ENCODE peak calls at places on chromosomes 12 and 14, in four cellular contexts. E is HCT116, P is K562, R is HepG2. L is an unnamed sample.

GRCh38 chr12:131764738-131765137 is 53.8 kb downstream of the SFSWAP start:
- DNase-seq in E (no peak), P (no peak), R (no peak), L (no peak)

GRCh38 chr12:116319316-116319715 is 41.8 kb upstream of the MED13L start:
- DNase-seq in E (no peak), P (no peak), R (no peak), L (no peak)

GRCh38 chr12:48390026-48390425 is 39.3 kb upstream of the ZNF641 start:
- DNase-seq in E (no peak), P (no peak), R (no peak), L (no peak)

GRCh38 chr12:28939427-28939826 is 209.7 kb upstream of the FAR2 start:
- DNase-seq in E (no peak), P (no peak), R (no peak), L (no peak)

GRCh38 chr12:59940676-59941342 is 345.0 kb downstream of the SLC16A7 start:
- DNase-seq in E (no peak), P (no peak), R (peak), L (no peak)

GRCh38 chr12:19415563-19415962 is 23.7 kb upstream of the AEBP2 start:
- DNase-seq in E (no peak), P (no peak), R (no peak), L (no peak)

GRCh38 chr14:65255029-65255545 is 152.8 kb upstream of the MAX start:
- DNase-seq in E (peak), P (no peak), R (peak), L (no peak)

GRCh38 chr14:96811265-96811664 is 14.1 kb downstream of the VRK1 start:
- DNase-seq in E (no peak), P (no peak), R (no peak), L (no peak)

GRCh38 chr14:106269029-106269428 is 742.6 kb downstream of the TMEM121 start:
- DNase-seq in E (no peak), P (no peak), R (no peak), L (no peak)

GRCh38 chr14:100105357-100106169 is 40.3 kb downstream of the EVL start:
- DNase-seq in E (no peak), P (no peak), R (no peak), L (no peak)

GRCh38 chr12:80598004-80598606 is 109.3 kb upstream of the MYF6 start:
- DNase-seq in E (peak), P (no peak), R (peak), L (peak)

GRCh38 chr14:60090864-60091519 is 731 bp upstream of the PCNX4 start:
- DNase-seq in E (peak), P (peak), R (no peak), L (no peak)

GRCh38 chr12:68530965-68531364 is 79.7 kb upstream of the RAP1B start:
- DNase-seq in E (no peak), P (no peak), R (no peak), L (no peak)

GRCh38 chr12:52522346-52523011 is 2.3 kb upstream of the KRT5 start:
- DNase-seq in E (peak), P (no peak), R (no peak), L (no peak)

GRCh38 chr12:132429932-132430643 is 59.9 kb upstream of the FBRSL1 start:
- DNase-seq in E (peak), P (peak), R (no peak), L (peak)

GRCh38 chr14:20508367-20508766 is 3.0 kb downstream of the RNASE10 start:
- DNase-seq in E (no peak), P (no peak), R (no peak), L (no peak)

GRCh38 chr14:60984225-60984624 is 3.2 kb downstream of the SLC38A6 start:
- DNase-seq in E (no peak), P (no peak), R (no peak), L (no peak)

GRCh38 chr14:106562451-106562850 is 1036.1 kb downstream of the TMEM121 start:
- DNase-seq in E (no peak), P (no peak), R (no peak), L (no peak)

GRCh38 chr12:88188180-88188579 is 46.1 kb downstream of the TMTC3 start:
- DNase-seq in E (no peak), P (no peak), R (no peak), L (no peak)

GRCh38 chr14:90060312-90060964 is 1.4 kb upstream of the KCNK13 start:
- DNase-seq in E (peak), P (peak), R (peak), L (peak)

GRCh38 chr14:69376439-69376838 is 21.7 kb downstream of the ERH start:
- DNase-seq in E (no peak), P (no peak), R (peak), L (no peak)

GRCh38 chr14:25049559-25050493 is at the start of gene STXBP6:
- DNase-seq in E (no peak), P (no peak), R (peak), L (peak)

GRCh38 chr14:39034481-39035296 is 68.3 kb downstream of the SEC23A start:
- DNase-seq in E (no peak), P (peak), R (peak), L (peak)

GRCh38 chr14:73133795-73134194 is 2.5 kb upstream of the PSEN1 start:
- DNase-seq in E (no peak), P (no peak), R (no peak), L (no peak)

GRCh38 chr14:92553456-92553855 is 39.9 kb downstream of the RIN3 start:
- DNase-seq in E (no peak), P (no peak), R (no peak), L (peak)

GRCh38 chr12:8146416-8146771 is 10.4 kb upstream of the ZNF705A start:
- DNase-seq in E (no peak), P (no peak), R (no peak), L (no peak)

GRCh38 chr12:119369907-119370546 is 35.5 kb downstream of the CCDC60 start:
- DNase-seq in E (no peak), P (no peak), R (no peak), L (no peak)

GRCh38 chr12:9509464-9510166 is 98.1 kb downstream of the KLRB1 start:
- DNase-seq in E (peak), P (no peak), R (no peak), L (no peak)

GRCh38 chr12:20189767-20190166 is 178.6 kb upstream of the PDE3A start:
- DNase-seq in E (no peak), P (no peak), R (no peak), L (no peak)

GRCh38 chr12:104171785-104172563 is 34.0 kb upstream of the NFYB start:
- DNase-seq in E (no peak), P (peak), R (no peak), L (peak)

GRCh38 chr12:57385586-57385985 is 45.3 kb downstream of the R3HDM2 start:
- DNase-seq in E (no peak), P (no peak), R (no peak), L (no peak)

GRCh38 chr14:89586258-89587127 is 169.5 kb upstream of the FOXN3 start:
- DNase-seq in E (no peak), P (no peak), R (no peak), L (no peak)

GRCh38 chr14:99860219-99860618 is 67.0 kb downstream of the EML1 start:
- DNase-seq in E (no peak), P (no peak), R (no peak), L (no peak)

GRCh38 chr14:23601424-23601823 is 22.8 kb upstream of the JPH4 start:
- DNase-seq in E (no peak), P (no peak), R (no peak), L (no peak)

GRCh38 chr14:75496755-75497154 is 25.5 kb upstream of the BATF start:
- DNase-seq in E (no peak), P (no peak), R (no peak), L (no peak)

GRCh38 chr12:117333331-117334000 is 28.0 kb downstream of the NOS1 start:
- DNase-seq in E (no peak), P (no peak), R (no peak), L (no peak)

GRCh38 chr12:110568752-110569151 is 14.4 kb downstream of the PPTC7 start:
- DNase-seq in E (no peak), P (no peak), R (no peak), L (no peak)

GRCh38 chr14:100298551-100299237 is 7.5 kb downstream of the SLC25A29 start:
- DNase-seq in E (no peak), P (no peak), R (no peak), L (no peak)

GRCh38 chr14:21990116-21990515 is 316.5 kb upstream of the OR4E1 start:
- DNase-seq in E (no peak), P (no peak), R (no peak), L (no peak)

GRCh38 chr12:78916845-78917480 is 52.4 kb downstream of the SYT1 start:
- DNase-seq in E (peak), P (no peak), R (no peak), L (no peak)
- TF ChIP-seq ATF3 in E (no peak), P (no peak), R (no peak), L (no peak)

GRCh38 chr12:3533703-3534386 is 42.8 kb downstream of the PRMT8 start:
- DNase-seq in E (no peak), P (no peak), R (no peak), L (no peak)
- TF ChIP-seq ATF3 in E (no peak), P (no peak), R (no peak), L (no peak)

GRCh38 chr12:93378373-93379310 is 917 bp downstream of the NUDT4 start:
- DNase-seq in E (no peak), P (peak), R (no peak), L (peak)

GRCh38 chr12:93379432-93380308 is 1.9 kb downstream of the NUDT4 start:
- DNase-seq in E (no peak), P (no peak), R (no peak), L (no peak)

GRCh38 chr12:93377252-93377542 is 528 bp upstream of the NUDT4 start:
- DNase-seq in E (no peak), P (no peak), R (no peak), L (no peak)

GRCh38 chr12:93381183-93381975 is 3.7 kb downstream of the NUDT4 start:
- DNase-seq in E (no peak), P (no peak), R (no peak), L (no peak)

GRCh38 chr12:93380480-93381121 is 2.9 kb downstream of the NUDT4 start:
- DNase-seq in E (no peak), P (no peak), R (peak), L (no peak)
- TF ChIP-seq ATF3 in E (no peak), P (peak), R (no peak), L (no peak)

DNA sequence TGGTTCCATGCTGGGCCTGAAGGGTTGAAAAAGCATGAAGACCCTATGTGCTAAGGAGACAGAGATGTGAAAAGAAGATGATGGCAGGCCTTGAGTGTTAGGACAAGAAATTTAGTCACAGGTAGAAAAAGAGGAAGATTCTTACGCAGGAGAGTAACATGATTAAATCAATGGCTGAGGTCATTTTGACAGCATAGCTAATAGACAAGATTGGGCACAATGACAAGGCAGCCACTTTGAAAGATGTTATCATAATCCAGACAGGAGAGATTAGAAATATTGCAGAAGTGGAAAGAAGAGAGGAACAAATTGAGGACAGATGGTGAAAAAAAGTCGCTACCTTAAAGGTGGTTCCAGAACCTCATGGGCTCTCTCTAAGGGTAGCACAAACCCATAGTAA is 228.8 kb upstream of the DDHD1 start:
- DNase-seq in E (no peak), P (no peak), R (no peak), L (no peak)
- TF ChIP-seq ATF3 in E (no peak), P (no peak), R (no peak), L (no peak)

L was measured in WTC11.